ENCODE peak calls at places on chromosomes 16 and 17, in five cellular contexts. K is A549, P is osteoblast, R is lower lobe of right lung, Z is ovary. F is an unnamed sample.

GRCh38 chr16:12489362-12489761 is 314.3 kb downstream of the CPPED1 start:
- DNase-seq in K (no peak), P (no peak), R (no peak), Z (no peak), F (no peak)

GRCh38 chr16:51404386-51404785 is 253.3 kb upstream of the SALL1 start:
- DNase-seq in K (no peak), P (no peak), R (no peak), Z (no peak), F (no peak)

GRCh38 chr16:65121870-65122723 is at the start of gene CDH11:
- DNase-seq in K (no peak), P (peak; percentile 93), R (peak; percentile 46), Z (peak; percentile 93), F (peak; percentile 84)

GRCh38 chr17:50977487-50978159 is 111.5 kb upstream of the TOB1 start:
- DNase-seq in K (no peak), P (no peak), R (no peak), Z (no peak), F (no peak)

GRCh38 chr17:7084058-7084457 is 4.0 kb upstream of the CLEC10A start:
- DNase-seq in K (no peak), P (no peak), R (no peak), Z (no peak), F (no peak)

GRCh38 chr16:83785455-83785854 is 22.3 kb upstream of the HSBP1 start:
- DNase-seq in K (no peak), P (no peak), R (no peak), Z (no peak), F (no peak)

GRCh38 chr16:46618516-46618915 is 2.7 kb downstream of the SHCBP1 start:
- DNase-seq in K (no peak), P (no peak), R (no peak), Z (no peak), F (no peak)

GRCh38 chr17:51486091-51486490 is 225.7 kb downstream of the UTP18 start:
- DNase-seq in K (no peak), P (no peak), R (no peak), Z (no peak), F (no peak)

GRCh38 chr16:27434141-27435051 is 32.4 kb downstream of the IL21R start:
- DNase-seq in K (no peak), P (no peak), R (no peak), Z (peak; percentile 15), F (peak; percentile 40)

GRCh38 chr16:1323296-1324239 is 9.9 kb upstream of the BAIAP3 start:
- DNase-seq in K (no peak), P (no peak), R (no peak), Z (no peak), F (no peak)
- H3K27ac ChIP-seq in K (no peak overlapping the region), P (no peak overlapping the region), R (no peak overlapping the region), Z (no peak overlapping the region), F (no peak overlapping the region)

GRCh38 chr16:58118801-58119508 is 10.2 kb downstream of the CFAP20 start:
- DNase-seq in K (no peak), P (peak; percentile 22), R (no peak), Z (no peak), F (no peak)
- H3K4me1 ChIP-seq in K (peaks cover 13% of the 10 kb centered on the region), P (peaks cover 30% of the 10 kb centered on the region), R (peaks cover 36% of the 10 kb centered on the region), Z (peaks cover 30% of the 10 kb centered on the region), F (peaks cover 27% of the 10 kb centered on the region)

DNA sequence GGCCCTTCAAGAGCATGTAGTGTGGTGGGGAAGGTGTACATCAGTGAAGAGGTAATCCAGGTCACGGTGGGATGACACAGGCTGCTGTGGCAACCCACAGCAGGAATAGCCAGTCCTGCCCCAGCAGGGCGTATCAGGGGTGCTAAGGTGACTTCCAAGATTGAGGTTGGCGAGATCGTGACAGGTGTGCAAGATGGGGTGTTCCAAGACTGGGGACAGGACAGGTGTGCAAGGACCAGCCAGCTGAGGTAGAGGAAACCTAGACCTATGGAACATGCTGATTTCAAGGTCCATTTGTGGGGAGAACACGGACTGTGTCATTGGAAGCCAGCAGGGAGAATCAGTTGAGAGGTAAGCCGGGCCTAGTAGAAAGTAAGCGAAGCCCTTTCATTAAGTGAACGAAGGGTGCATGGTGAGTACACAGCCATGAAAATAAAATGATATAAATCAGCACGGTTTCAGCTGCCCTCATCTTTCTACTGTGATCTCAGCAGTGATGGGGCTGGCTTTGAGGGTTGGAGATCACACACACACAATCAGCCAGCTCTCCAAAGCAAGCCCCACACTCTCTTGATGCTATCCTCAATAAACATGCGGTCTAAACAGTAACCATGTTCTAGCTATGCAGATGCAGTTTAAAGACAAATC is 497.0 kb downstream of the WWOX start:
- DNase-seq in K (no peak), P (no peak), R (no peak), Z (no peak), F (no peak)
- H3K9me3 ChIP-seq in K (no peaks in the 10 kb centered on the region), P (no peaks in the 10 kb centered on the region), R (no peaks in the 10 kb centered on the region), Z (no peaks in the 10 kb centered on the region), F (peaks cover 3% of the 10 kb centered on the region)

GRCh38 chr17:82888583-82889495 is 49.0 kb upstream of the ZNF750 start:
- DNase-seq in K (no peak), P (no peak), R (peak; percentile 90), Z (no peak), F (no peak)
- H3K27ac ChIP-seq in K (no peak overlapping the region), P (no peak overlapping the region), R (peak overlapping the region; percentile 83), Z (no peak overlapping the region), F (no peak overlapping the region)

DNA sequence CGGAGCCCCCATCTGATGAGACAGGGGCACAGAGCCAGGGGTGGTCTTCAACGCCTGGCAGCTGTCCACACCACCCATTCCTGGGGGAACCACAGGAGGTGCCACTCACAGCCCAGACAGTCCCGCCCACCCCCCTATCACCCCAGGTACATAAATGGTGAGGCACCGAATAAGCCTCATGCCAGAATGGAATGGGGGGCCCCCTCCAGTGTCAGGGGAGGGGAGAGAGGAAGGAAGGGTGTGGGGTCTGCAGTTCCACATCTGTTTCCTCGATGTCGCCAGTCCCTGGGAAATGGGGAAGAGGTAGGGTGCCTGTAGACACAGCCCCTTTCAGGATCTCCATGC is 1.7 kb downstream of the TMC6 start:
- DNase-seq in K (no peak), P (peak; percentile 85), R (no peak), Z (no peak), F (no peak)
- H3K4me1 ChIP-seq in K (peaks cover 14% of the 10 kb centered on the region), P (no peaks in the 10 kb centered on the region), R (peaks cover 73% of the 10 kb centered on the region), Z (no peaks in the 10 kb centered on the region), F (peaks cover 15% of the 10 kb centered on the region)

GRCh38 chr16:50253511-50253903 is 12.8 kb upstream of the ADCY7 start:
- DNase-seq in K (no peak), P (no peak), R (no peak), Z (no peak), F (no peak)
- H3K9me3 ChIP-seq in K (no peaks in the 10 kb centered on the region), P (no peaks in the 10 kb centered on the region), R (no peaks in the 10 kb centered on the region), Z (no peaks in the 10 kb centered on the region), F (no peaks in the 10 kb centered on the region)

DNA sequence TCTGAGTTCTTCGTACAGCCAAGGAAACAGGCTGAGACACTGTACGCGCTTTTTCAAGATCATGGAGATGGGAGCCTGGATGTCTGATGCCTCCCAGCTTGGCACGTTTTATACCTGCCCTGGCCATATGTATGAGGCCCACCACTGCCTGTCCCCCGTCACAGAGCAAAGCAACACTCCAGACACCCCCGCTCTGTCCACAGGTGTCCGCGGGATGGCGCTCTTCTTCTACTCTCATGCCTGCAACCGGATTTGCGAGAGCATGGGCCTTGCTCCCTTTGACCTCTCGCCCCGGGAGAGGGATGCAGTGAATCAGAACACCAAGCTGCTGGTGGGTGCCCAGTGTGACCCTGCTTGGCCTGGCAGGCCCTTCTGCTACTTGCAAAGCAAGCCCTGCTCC is 39.8 kb upstream of the POLR3E start:
- DNase-seq in K (no peak), P (no peak), R (no peak), Z (no peak), F (no peak)
- H3K27ac ChIP-seq in K (no peak overlapping the region), P (no peak overlapping the region), R (no peak overlapping the region), Z (no peak overlapping the region), F (no peak overlapping the region)